ENCODE peak calls at places on chromosomes 12 and 14, in five cellular contexts. D is MM.1S, U is AG09319, V is epithelial cell of proximal tubule, X is heart right ventricle. G is an unnamed sample.

GRCh38 chr12:112107728-112108447 is 695 bp downstream of the NAA25 start:
- DNase-seq in V (no peak), U (no peak), D (peak; percentile 6), X (peak; percentile 57), G (no peak)

GRCh38 chr14:87102979-87103378 is 890.0 kb downstream of the GALC start:
- DNase-seq in U (no peak), D (no peak), X (no peak), V (no peak), G (no peak)

GRCh38 chr12:9669534-9669933 is at the start of gene CLEC2D:
- DNase-seq in X (no peak), U (no peak), V (no peak), D (no peak), G (peak; percentile 94)

GRCh38 chr12:22333186-22333745 is 1.2 kb downstream of the ST8SIA1 start:
- DNase-seq in V (no peak), X (no peak), U (no peak), D (no peak), G (no peak)

GRCh38 chr12:24596768-24597388 is 352.0 kb downstream of the BCAT1 start:
- DNase-seq in D (peak; percentile 28), U (peak; percentile 3), X (no peak), V (no peak), G (no peak)

GRCh38 chr14:21084988-21085853 is 13.2 kb downstream of the ZNF219 start:
- DNase-seq in U (peak; percentile 54), X (peak; percentile 51), D (no peak), V (peak; percentile 89), G (no peak)

GRCh38 chr14:99380991-99381687 is 99.5 kb downstream of the SETD3 start:
- DNase-seq in X (no peak), U (no peak), V (no peak), D (no peak), G (no peak)

GRCh38 chr12:51821423-51822260 is 26.9 kb downstream of the FIGNL2 start:
- DNase-seq in V (no peak), U (no peak), X (no peak), D (no peak), G (no peak)

GRCh38 chr12:470133-470532 is 10.4 kb downstream of the B4GALNT3 start:
- DNase-seq in D (no peak), U (no peak), X (no peak), V (no peak), G (no peak)

GRCh38 chr14:65377576-65377975 is 35.0 kb upstream of the FUT8 start:
- DNase-seq in X (no peak), U (no peak), D (no peak), V (no peak), G (no peak)

GRCh38 chr12:132106921-132107320 is 37.2 kb downstream of the DDX51 start:
- DNase-seq in D (no peak), U (no peak), X (no peak), V (no peak), G (no peak)

GRCh38 chr12:48788852-48789775 is at the start of gene ADCY6:
- DNase-seq in U (peak; percentile 41), X (peak; percentile 89), V (no peak), D (peak; percentile 55), G (no peak)

GRCh38 chr12:12415886-12416285 is 59.0 kb downstream of the BORCS5 start:
- DNase-seq in D (no peak), X (no peak), V (no peak), U (no peak), G (no peak)

GRCh38 chr12:93990832-93991748 is 157.3 kb upstream of the PLXNC1 start:
- DNase-seq in V (no peak), D (no peak), U (no peak), X (peak; percentile 68), G (no peak)

GRCh38 chr14:63510538-63510937 is 32.6 kb downstream of the PPP2R5E start:
- DNase-seq in D (no peak), X (no peak), U (no peak), V (no peak), G (peak; percentile 10)

GRCh38 chr12:85836716-85837100 is 499 bp upstream of the RASSF9 start:
- DNase-seq in D (no peak), U (no peak), V (no peak), X (no peak), G (no peak)

GRCh38 chr12:25699454-25699853 is 146.4 kb upstream of the LMNTD1 start:
- DNase-seq in D (no peak), U (no peak), V (no peak), X (no peak), G (no peak)

GRCh38 chr14:72946491-72946890 is 20.2 kb downstream of the DCAF4 start:
- DNase-seq in V (no peak), X (no peak), U (no peak), D (no peak), G (no peak)

GRCh38 chr12:8475508-8475907 is 19.7 kb downstream of the CLEC6A start:
- DNase-seq in U (no peak), D (no peak), V (no peak), X (no peak), G (no peak)

GRCh38 chr12:109120557-109120956 is 4.2 kb downstream of the ACACB start:
- DNase-seq in U (no peak), V (no peak), D (no peak), X (no peak), G (no peak)

GRCh38 chr14:76514599-76514998 is 138.7 kb downstream of the ESRRB start:
- DNase-seq in V (no peak), X (no peak), U (no peak), D (no peak), G (no peak)

GRCh38 chr12:99110212-99110611 is 465.1 kb downstream of the APAF1 start:
- DNase-seq in V (no peak), D (no peak), X (no peak), U (no peak), G (no peak)

GRCh38 chr14:65164068-65164824 is 61.9 kb upstream of the MAX start:
- DNase-seq in X (peak; percentile 40), D (peak; percentile 31), V (no peak), U (peak; percentile 14), G (no peak)

GRCh38 chr12:116484807-116485206 is 74.4 kb upstream of the MAP1LC3B2 start:
- DNase-seq in X (no peak), D (no peak), U (no peak), V (no peak), G (no peak)

GRCh38 chr12:68069276-68069675 is 80.0 kb downstream of the IFNG-AS1 start:
- DNase-seq in V (no peak), D (no peak), U (no peak), X (no peak), G (no peak)

GRCh38 chr12:68065687-68066086 is 76.4 kb downstream of the IFNG-AS1 start:
- DNase-seq in U (no peak), D (peak; percentile 54), X (no peak), V (no peak), G (no peak)

GRCh38 chr12:68070957-68071356 is 81.7 kb downstream of the IFNG-AS1 start:
- DNase-seq in V (no peak), X (no peak), U (no peak), D (no peak), G (no peak)

GRCh38 chr12:68065163-68065562 is 75.9 kb downstream of the IFNG-AS1 start:
- DNase-seq in V (no peak), U (no peak), D (no peak), X (no peak), G (no peak)

DNA sequence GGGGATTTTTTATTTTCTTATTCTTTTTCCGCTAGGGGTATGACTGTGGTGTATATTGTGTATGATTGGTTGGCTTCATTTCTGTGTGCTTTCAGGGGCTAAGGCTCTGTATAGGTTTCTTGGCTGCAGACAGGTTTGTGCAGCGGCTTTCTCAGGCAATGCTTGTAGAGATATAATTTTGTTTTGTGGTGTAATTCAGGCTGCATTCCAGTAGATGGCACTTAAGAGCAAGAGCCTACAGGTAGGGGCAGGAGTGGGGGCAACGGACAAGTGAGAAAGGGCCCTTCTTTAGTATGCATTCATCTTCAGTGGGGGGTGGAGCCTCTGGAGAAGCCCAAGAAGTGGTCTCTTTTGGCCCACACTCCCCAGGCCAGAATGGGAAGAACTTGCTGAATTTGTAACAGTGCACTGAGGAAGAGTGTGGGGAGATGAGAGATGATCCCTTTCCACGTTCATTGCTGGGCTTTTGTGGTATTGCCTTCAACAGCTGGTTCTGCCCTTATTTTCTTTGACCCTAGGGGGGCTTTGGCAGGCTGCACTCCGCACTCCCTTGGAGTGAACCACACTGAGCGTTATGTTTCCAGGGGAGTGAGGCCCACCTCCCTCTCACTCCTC is 78.6 kb downstream of the IFNG-AS1 start:
- DNase-seq in X (no peak), D (no peak), V (no peak), U (no peak), G (no peak)
- TF ChIP-seq CTCF in X (peak; percentile 18), D (peak; percentile 40), V (peak; percentile 62), U (peak; percentile 32), G (peak; percentile 40)

DNA sequence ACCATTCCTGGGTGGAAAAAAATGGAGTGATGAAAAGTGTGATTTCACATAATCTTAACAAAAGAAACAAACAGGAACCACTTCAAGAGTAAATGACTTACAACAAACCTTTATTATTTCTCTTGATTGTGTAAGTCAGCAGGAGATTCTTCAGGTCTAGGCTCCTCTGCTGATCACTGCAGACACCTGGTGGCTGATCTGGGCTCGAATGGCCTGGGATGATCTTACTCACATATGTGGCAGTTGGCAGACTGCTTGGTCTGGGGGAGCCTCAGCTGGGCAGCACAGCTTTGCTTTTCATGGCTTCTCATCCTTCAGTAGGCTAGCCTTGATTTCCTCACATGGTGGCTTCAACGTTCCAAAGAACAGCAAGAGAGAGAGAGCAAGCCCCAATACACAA is 215.4 kb upstream of the PRICKLE1 start:
- DNase-seq in D (no peak), X (no peak), U (no peak), V (no peak), G (no peak)
- TF ChIP-seq CTCF in D (no peak), X (no peak), U (no peak), V (peak; percentile 24), G (no peak)

GRCh38 chr14:22387776-22388241 is 201.2 kb downstream of the DAD1 start:
- DNase-seq in V (no peak), X (no peak), U (no peak), D (no peak), G (no peak)
- TF ChIP-seq CTCF in V (no peak), X (no peak), U (no peak), D (no peak), G (no peak)

DNA sequence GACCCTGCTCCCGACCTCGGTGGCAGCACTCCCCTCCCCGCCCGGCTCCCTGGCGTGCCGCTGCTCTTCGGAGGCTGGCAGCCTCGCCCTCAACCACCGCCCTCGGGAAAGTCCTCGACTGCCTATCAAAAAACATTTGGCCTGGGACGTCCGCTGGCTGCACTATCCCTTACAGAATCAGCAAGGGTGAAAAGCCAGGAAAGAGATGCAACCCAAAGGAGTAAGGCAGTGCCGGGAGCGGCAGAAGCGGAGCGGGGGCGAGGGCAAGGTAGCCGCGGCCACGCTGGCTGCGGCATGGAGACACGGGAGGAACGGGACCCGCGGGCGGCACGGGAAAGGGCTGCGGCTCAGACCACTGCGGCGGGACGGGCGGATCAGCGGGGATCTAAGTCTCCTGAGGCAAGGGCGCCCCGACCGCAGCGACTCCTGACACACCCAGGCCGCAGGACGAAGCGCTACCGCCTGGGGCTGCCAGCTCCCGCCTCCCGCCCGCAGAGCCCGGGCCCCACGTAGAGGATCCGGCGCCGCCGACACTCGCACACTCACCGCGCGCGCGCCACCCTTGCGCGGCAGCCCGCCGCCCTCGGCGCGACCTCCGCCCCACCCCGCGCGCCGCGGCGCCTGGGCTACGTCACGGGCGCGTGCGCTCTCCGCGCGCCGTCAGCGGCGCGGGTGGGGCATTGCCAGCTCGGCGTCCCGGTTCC is at the start of the genes BBOF1 and ENTPD5:
- DNase-seq in X (peak; percentile 82), U (peak; percentile 60), D (peak; percentile 76), V (no peak), G (peak; percentile 16)
- TF ChIP-seq CTCF in X (no peak), U (no peak), D (no peak), V (no peak), G (no peak)

G was measured in GM12864.